ENCODE peak calls at places on chromosomes 3 and 15, in nine cellular contexts. One of them, this sample, is unnamed. For H3K4me1, the result is how much of the 10 kb centered on the place peaks cover.

GRCh38 chr3:11137627-11137959 is 16.7 kb upstream of the HRH1 start:
- DNase-seq in GM23248: no peak
- DNase-seq in endothelial cell of umbilical vein: no peak
- DNase-seq in neural progenitor cell: no peak
- DNase-seq in HepG2: no peak
- DNase-seq in DND-41: no peak
- DNase-seq in astrocyte: no peak
- DNase-seq in hepatocyte: no peak
- DNase-seq in fibroblast of lung: no peak
- DNase-seq in this sample: no peak

GRCh38 chr3:9280477-9281219 is 31.2 kb upstream of the SRGAP3 start:
- DNase-seq in neural progenitor cell: peak
- DNase-seq in HepG2: no peak
- DNase-seq in hepatocyte: no peak
- DNase-seq in DND-41: no peak
- DNase-seq in astrocyte: peak
- DNase-seq in fibroblast of lung: peak
- DNase-seq in GM23248: peak
- DNase-seq in endothelial cell of umbilical vein: no peak
- DNase-seq in this sample: no peak

GRCh38 chr3:155946178-155946577 is 75.7 kb downstream of the GMPS start:
- DNase-seq in astrocyte: peak
- DNase-seq in DND-41: no peak
- DNase-seq in neural progenitor cell: no peak
- DNase-seq in GM23248: peak
- DNase-seq in endothelial cell of umbilical vein: no peak
- DNase-seq in HepG2: peak
- DNase-seq in hepatocyte: peak
- DNase-seq in fibroblast of lung: peak
- DNase-seq in this sample: no peak

GRCh38 chr15:43229977-43230376 is 9.2 kb upstream of the EPB42 start:
- DNase-seq in endothelial cell of umbilical vein: no peak
- DNase-seq in hepatocyte: no peak
- DNase-seq in fibroblast of lung: no peak
- DNase-seq in GM23248: no peak
- DNase-seq in DND-41: no peak
- DNase-seq in HepG2: no peak
- DNase-seq in astrocyte: no peak
- DNase-seq in neural progenitor cell: no peak
- DNase-seq in this sample: no peak

GRCh38 chr3:46183330-46183729 is 24.8 kb downstream of the CCR1 start:
- DNase-seq in GM23248: no peak
- DNase-seq in astrocyte: no peak
- DNase-seq in hepatocyte: no peak
- DNase-seq in DND-41: no peak
- DNase-seq in fibroblast of lung: no peak
- DNase-seq in endothelial cell of umbilical vein: no peak
- DNase-seq in HepG2: no peak
- DNase-seq in neural progenitor cell: no peak
- DNase-seq in this sample: no peak

GRCh38 chr3:62242846-62243245 is 130.5 kb downstream of the FEZF2 start:
- DNase-seq in GM23248: no peak
- DNase-seq in neural progenitor cell: peak
- DNase-seq in endothelial cell of umbilical vein: no peak
- DNase-seq in HepG2: no peak
- DNase-seq in fibroblast of lung: no peak
- DNase-seq in hepatocyte: no peak
- DNase-seq in DND-41: no peak
- DNase-seq in astrocyte: no peak
- DNase-seq in this sample: no peak

GRCh38 chr3:4533489-4534443 is 40.6 kb downstream of the ITPR1 start:
- DNase-seq in endothelial cell of umbilical vein: peak
- DNase-seq in astrocyte: peak
- DNase-seq in GM23248: no peak
- DNase-seq in neural progenitor cell: peak
- DNase-seq in HepG2: peak
- DNase-seq in DND-41: no peak
- DNase-seq in hepatocyte: no peak
- DNase-seq in fibroblast of lung: peak
- DNase-seq in this sample: no peak

GRCh38 chr3:43161684-43162512 is 56.0 kb upstream of the POMGNT2 start:
- DNase-seq in fibroblast of lung: peak
- DNase-seq in HepG2: peak
- DNase-seq in hepatocyte: peak
- DNase-seq in neural progenitor cell: peak
- DNase-seq in GM23248: peak
- DNase-seq in DND-41: no peak
- DNase-seq in endothelial cell of umbilical vein: peak
- DNase-seq in astrocyte: no peak
- DNase-seq in this sample: peak

GRCh38 chr3:160369784-160370183 is 29.2 kb downstream of the IFT80 start:
- DNase-seq in neural progenitor cell: no peak
- DNase-seq in DND-41: peak
- DNase-seq in hepatocyte: no peak
- DNase-seq in HepG2: no peak
- DNase-seq in GM23248: no peak
- DNase-seq in astrocyte: peak
- DNase-seq in fibroblast of lung: peak
- DNase-seq in endothelial cell of umbilical vein: no peak
- DNase-seq in this sample: no peak

GRCh38 chr3:48685603-48686511 is at the start of gene NCKIPSD:
- DNase-seq in astrocyte: peak
- DNase-seq in HepG2: peak
- DNase-seq in endothelial cell of umbilical vein: peak
- DNase-seq in fibroblast of lung: peak
- DNase-seq in GM23248: peak
- DNase-seq in neural progenitor cell: peak
- DNase-seq in hepatocyte: peak
- DNase-seq in DND-41: peak
- DNase-seq in this sample: peak

GRCh38 chr3:10223676-10224639 is 24.3 kb upstream of the TATDN2 start:
- DNase-seq in endothelial cell of umbilical vein: no peak
- DNase-seq in fibroblast of lung: no peak
- DNase-seq in hepatocyte: no peak
- DNase-seq in neural progenitor cell: no peak
- DNase-seq in HepG2: peak
- DNase-seq in astrocyte: no peak
- DNase-seq in GM23248: peak
- DNase-seq in DND-41: no peak
- DNase-seq in this sample: no peak

GRCh38 chr3:128555098-128555825 is 62.3 kb upstream of the GATA2 start:
- DNase-seq in fibroblast of lung: no peak
- DNase-seq in HepG2: no peak
- DNase-seq in hepatocyte: no peak
- DNase-seq in astrocyte: no peak
- DNase-seq in endothelial cell of umbilical vein: peak
- DNase-seq in neural progenitor cell: peak
- DNase-seq in GM23248: no peak
- DNase-seq in DND-41: no peak
- DNase-seq in this sample: no peak

GRCh38 chr3:127791221-127791913 is 30.9 kb downstream of the MGLL start:
- DNase-seq in neural progenitor cell: peak
- DNase-seq in hepatocyte: peak
- DNase-seq in astrocyte: peak
- DNase-seq in fibroblast of lung: peak
- DNase-seq in HepG2: no peak
- DNase-seq in endothelial cell of umbilical vein: no peak
- DNase-seq in GM23248: peak
- DNase-seq in DND-41: peak
- DNase-seq in this sample: peak

GRCh38 chr15:91116379-91117067 is 16.5 kb downstream of the SV2B start:
- DNase-seq in hepatocyte: no peak
- DNase-seq in neural progenitor cell: no peak
- DNase-seq in fibroblast of lung: peak
- DNase-seq in DND-41: no peak
- DNase-seq in endothelial cell of umbilical vein: peak
- DNase-seq in GM23248: no peak
- DNase-seq in HepG2: peak
- DNase-seq in astrocyte: peak
- DNase-seq in this sample: no peak

GRCh38 chr15:70492240-70493177 is 270.8 kb downstream of the UACA start:
- DNase-seq in neural progenitor cell: no peak
- DNase-seq in HepG2: no peak
- DNase-seq in fibroblast of lung: peak
- DNase-seq in astrocyte: peak
- DNase-seq in DND-41: peak
- DNase-seq in hepatocyte: peak
- DNase-seq in GM23248: peak
- DNase-seq in endothelial cell of umbilical vein: peak
- DNase-seq in this sample: no peak

GRCh38 chr3:197376735-197377555 is 78.5 kb upstream of the DLG1 start:
- DNase-seq in HepG2: no peak
- DNase-seq in astrocyte: no peak
- DNase-seq in neural progenitor cell: peak
- DNase-seq in fibroblast of lung: no peak
- DNase-seq in GM23248: no peak
- DNase-seq in hepatocyte: no peak
- DNase-seq in DND-41: no peak
- DNase-seq in endothelial cell of umbilical vein: no peak
- DNase-seq in this sample: no peak

GRCh38 chr15:59995568-59996349 is 8.4 kb upstream of the FOXB1 start:
- DNase-seq in astrocyte: no peak
- DNase-seq in DND-41: no peak
- DNase-seq in HepG2: no peak
- DNase-seq in fibroblast of lung: no peak
- DNase-seq in GM23248: no peak
- DNase-seq in neural progenitor cell: peak
- DNase-seq in hepatocyte: no peak
- DNase-seq in endothelial cell of umbilical vein: no peak
- DNase-seq in this sample: no peak
- H3K4me3 ChIP-seq in astrocyte: no peak
- H3K4me3 ChIP-seq in DND-41: no peak
- H3K4me3 ChIP-seq in HepG2: no peak
- H3K4me3 ChIP-seq in fibroblast of lung: no peak
- H3K4me3 ChIP-seq in GM23248: no peak
- H3K4me3 ChIP-seq in neural progenitor cell: peak
- H3K4me3 ChIP-seq in hepatocyte: no peak
- H3K4me3 ChIP-seq in endothelial cell of umbilical vein: no peak
- H3K4me3 ChIP-seq in this sample: no peak

DNA sequence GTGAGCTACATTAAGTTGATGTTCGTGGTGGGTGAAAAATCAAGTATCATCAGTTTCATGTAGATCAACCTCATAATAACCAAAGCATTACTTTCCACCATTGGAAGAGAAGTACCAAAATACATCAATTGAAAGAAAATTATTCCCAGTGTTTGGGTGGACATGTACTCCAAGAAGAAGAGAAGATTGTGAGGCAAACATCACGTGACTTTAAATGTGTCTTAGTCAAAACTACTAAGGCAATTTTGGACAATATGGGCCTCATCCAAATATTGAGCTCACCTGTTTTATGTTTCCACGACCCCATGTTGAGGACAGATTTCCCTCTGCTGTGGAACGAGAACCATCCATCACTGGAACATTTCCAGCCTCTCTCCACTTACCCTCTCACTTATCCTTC is 303.0 kb upstream of the LMCD1 start:
- DNase-seq in astrocyte: no peak
- DNase-seq in endothelial cell of umbilical vein: no peak
- DNase-seq in hepatocyte: no peak
- DNase-seq in GM23248: no peak
- DNase-seq in HepG2: no peak
- DNase-seq in neural progenitor cell: no peak
- DNase-seq in fibroblast of lung: no peak
- DNase-seq in DND-41: no peak
- DNase-seq in this sample: no peak
- TF ChIP-seq EZH2 in astrocyte: no peak
- TF ChIP-seq EZH2 in endothelial cell of umbilical vein: no peak
- TF ChIP-seq EZH2 in hepatocyte: no peak
- TF ChIP-seq EZH2 in GM23248: no peak
- TF ChIP-seq EZH2 in HepG2: no peak
- TF ChIP-seq EZH2 in neural progenitor cell: no peak
- TF ChIP-seq EZH2 in fibroblast of lung: no peak
- TF ChIP-seq EZH2 in DND-41: no peak
- TF ChIP-seq EZH2 in this sample: no peak

GRCh38 chr15:77515613-77516012 is 94.9 kb downstream of the HMG20A start:
- DNase-seq in fibroblast of lung: no peak
- DNase-seq in DND-41: no peak
- DNase-seq in neural progenitor cell: no peak
- DNase-seq in GM23248: no peak
- DNase-seq in endothelial cell of umbilical vein: no peak
- DNase-seq in astrocyte: no peak
- DNase-seq in hepatocyte: no peak
- DNase-seq in HepG2: no peak
- DNase-seq in this sample: no peak

GRCh38 chr15:77516786-77517185 is 96.1 kb downstream of the HMG20A start:
- DNase-seq in hepatocyte: no peak
- DNase-seq in neural progenitor cell: no peak
- DNase-seq in HepG2: no peak
- DNase-seq in DND-41: no peak
- DNase-seq in fibroblast of lung: no peak
- DNase-seq in GM23248: no peak
- DNase-seq in astrocyte: no peak
- DNase-seq in endothelial cell of umbilical vein: no peak
- DNase-seq in this sample: no peak

GRCh38 chr15:77516076-77516475 is 95.4 kb downstream of the HMG20A start:
- DNase-seq in astrocyte: peak
- DNase-seq in endothelial cell of umbilical vein: no peak
- DNase-seq in fibroblast of lung: peak
- DNase-seq in hepatocyte: no peak
- DNase-seq in HepG2: no peak
- DNase-seq in neural progenitor cell: no peak
- DNase-seq in GM23248: peak
- DNase-seq in DND-41: no peak
- DNase-seq in this sample: no peak

GRCh38 chr15:77513226-77513625 is 92.5 kb downstream of the HMG20A start:
- DNase-seq in fibroblast of lung: peak
- DNase-seq in HepG2: no peak
- DNase-seq in GM23248: no peak
- DNase-seq in DND-41: no peak
- DNase-seq in endothelial cell of umbilical vein: no peak
- DNase-seq in astrocyte: peak
- DNase-seq in hepatocyte: no peak
- DNase-seq in neural progenitor cell: no peak
- DNase-seq in this sample: no peak

GRCh38 chr15:77514635-77515421 is 94.1 kb downstream of the HMG20A start:
- DNase-seq in GM23248: no peak
- DNase-seq in DND-41: no peak
- DNase-seq in neural progenitor cell: peak
- DNase-seq in hepatocyte: no peak
- DNase-seq in fibroblast of lung: no peak
- DNase-seq in astrocyte: no peak
- DNase-seq in endothelial cell of umbilical vein: no peak
- DNase-seq in HepG2: no peak
- DNase-seq in this sample: no peak
- H3K4me1 ChIP-seq in GM23248: under half
- H3K4me1 ChIP-seq in DND-41: under half
- H3K4me1 ChIP-seq in neural progenitor cell: under half
- H3K4me1 ChIP-seq in hepatocyte: under half
- H3K4me1 ChIP-seq in fibroblast of lung: under half
- H3K4me1 ChIP-seq in astrocyte: under half
- H3K4me1 ChIP-seq in endothelial cell of umbilical vein: under half
- H3K4me1 ChIP-seq in HepG2: under half
- H3K4me1 ChIP-seq in this sample: under half

GRCh38 chr15:68113751-68114150 is 59.6 kb downstream of the PIAS1 start:
- DNase-seq in GM23248: peak
- DNase-seq in HepG2: no peak
- DNase-seq in neural progenitor cell: no peak
- DNase-seq in endothelial cell of umbilical vein: no peak
- DNase-seq in fibroblast of lung: no peak
- DNase-seq in hepatocyte: no peak
- DNase-seq in astrocyte: no peak
- DNase-seq in DND-41: no peak
- DNase-seq in this sample: no peak
- H3K4me3 ChIP-seq in GM23248: peak
- H3K4me3 ChIP-seq in HepG2: no peak
- H3K4me3 ChIP-seq in neural progenitor cell: no peak
- H3K4me3 ChIP-seq in endothelial cell of umbilical vein: peak
- H3K4me3 ChIP-seq in fibroblast of lung: peak
- H3K4me3 ChIP-seq in hepatocyte: no peak
- H3K4me3 ChIP-seq in astrocyte: no peak
- H3K4me3 ChIP-seq in DND-41: peak
- H3K4me3 ChIP-seq in this sample: peak

This sample was measured in A673.